ENCODE peak calls at places on chromosomes 6 and 20, in seven cellular contexts. C is H1, Y is HCT116, L is HepG2, S is SK-N-SH, N is K562, F is GM12878. J is an unnamed sample.

GRCh38 chr20:37670426-37670825 is 23.4 kb upstream of the CTNNBL1 start:
- DNase-seq in C (no peak), Y (no peak), L (no peak), S (peak), N (no peak), F (no peak), J (no peak)

GRCh38 chr6:31042801-31043200 is 32.5 kb downstream of the MUC22 start:
- DNase-seq in C (peak), Y (peak), L (peak), S (peak), N (peak), F (no peak), J (peak)

GRCh38 chr6:105135907-105136432 is 43.8 kb downstream of the POPDC3 start:
- DNase-seq in C (no peak), Y (no peak), L (no peak), S (no peak), N (no peak), F (no peak), J (no peak)

GRCh38 chr6:79010422-79010821 is 67.6 kb downstream of the PHIP start:
- DNase-seq in C (no peak), Y (no peak), L (no peak), S (no peak), N (no peak), F (no peak), J (no peak)

GRCh38 chr6:111204305-111204704 is 117.0 kb downstream of the SLC16A10 start:
- DNase-seq in C (no peak), Y (no peak), L (no peak), S (no peak), N (no peak), F (no peak), J (no peak)

GRCh38 chr20:62776035-62776691 is 20.1 kb upstream of the MRGBP start:
- DNase-seq in C (no peak), Y (no peak), L (no peak), S (no peak), N (no peak), F (no peak), J (no peak)

GRCh38 chr6:119024111-119024510 is 54.4 kb downstream of the FAM184A start:
- DNase-seq in C (no peak), Y (no peak), L (no peak), S (no peak), N (no peak), F (no peak), J (no peak)

GRCh38 chr20:48273843-48274242 is 488.6 kb upstream of the SULF2 start:
- DNase-seq in C (no peak), Y (no peak), L (no peak), S (no peak), N (no peak), F (no peak), J (no peak)

GRCh38 chr20:62321978-62322377 is 19.2 kb downstream of the ADRM1 start:
- DNase-seq in C (no peak), Y (no peak), L (no peak), S (no peak), N (no peak), F (no peak), J (no peak)

GRCh38 chr6:139853302-139853992 is 479.0 kb upstream of the CITED2 start:
- DNase-seq in C (no peak), Y (no peak), L (peak), S (no peak), N (no peak), F (no peak), J (no peak)

GRCh38 chr20:60135276-60135675 is 177.1 kb downstream of the CDH26 start:
- DNase-seq in C (no peak), Y (no peak), L (no peak), S (no peak), N (no peak), F (no peak), J (no peak)

GRCh38 chr6:43627008-43627825 is 1.8 kb downstream of the GTPBP2 start:
- DNase-seq in C (no peak), Y (peak), L (peak), S (peak), N (peak), F (peak), J (no peak)

GRCh38 chr6:107153061-107153460 is 37.7 kb upstream of the BEND3 start:
- DNase-seq in C (no peak), Y (no peak), L (no peak), S (no peak), N (no peak), F (no peak), J (no peak)

GRCh38 chr6:13046084-13046483 is 282.3 kb downstream of the TBC1D7 start:
- DNase-seq in C (no peak), Y (no peak), L (no peak), S (no peak), N (peak), F (no peak), J (no peak)

GRCh38 chr6:132365319-132365907 is 35.9 kb downstream of the MOXD1 start:
- DNase-seq in C (no peak), Y (no peak), L (no peak), S (no peak), N (no peak), F (peak), J (no peak)

GRCh38 chr6:165497472-165497871 is 165.6 kb downstream of the PDE10A start:
- DNase-seq in C (no peak), Y (no peak), L (no peak), S (no peak), N (no peak), F (no peak), J (no peak)
- TF ChIP-seq JUND in C (no peak), Y (no peak), L (no peak), S (no peak), N (no peak), F (no peak), J (no peak)

GRCh38 chr20:24832518-24832917 is 116.6 kb upstream of the CST7 start:
- DNase-seq in C (no peak), Y (no peak), L (no peak), S (no peak), N (no peak), F (no peak), J (no peak)
- TF ChIP-seq JUND in C (no peak), Y (no peak), L (no peak), S (no peak), N (no peak), F (no peak), J (no peak)

GRCh38 chr20:5773589-5773988 is 23.4 kb downstream of the SHLD1 start:
- DNase-seq in C (no peak), Y (no peak), L (no peak), S (no peak), N (no peak), F (no peak), J (no peak)

GRCh38 chr20:5772704-5773103 is 22.5 kb downstream of the SHLD1 start:
- DNase-seq in C (no peak), Y (no peak), L (no peak), S (no peak), N (no peak), F (no peak), J (no peak)

GRCh38 chr20:5767493-5768098 is 17.4 kb downstream of the SHLD1 start:
- DNase-seq in C (no peak), Y (no peak), L (no peak), S (no peak), N (no peak), F (no peak), J (no peak)

GRCh38 chr20:5770987-5771318 is 20.8 kb downstream of the SHLD1 start:
- DNase-seq in C (no peak), Y (no peak), L (no peak), S (no peak), N (no peak), F (peak), J (no peak)

DNA sequence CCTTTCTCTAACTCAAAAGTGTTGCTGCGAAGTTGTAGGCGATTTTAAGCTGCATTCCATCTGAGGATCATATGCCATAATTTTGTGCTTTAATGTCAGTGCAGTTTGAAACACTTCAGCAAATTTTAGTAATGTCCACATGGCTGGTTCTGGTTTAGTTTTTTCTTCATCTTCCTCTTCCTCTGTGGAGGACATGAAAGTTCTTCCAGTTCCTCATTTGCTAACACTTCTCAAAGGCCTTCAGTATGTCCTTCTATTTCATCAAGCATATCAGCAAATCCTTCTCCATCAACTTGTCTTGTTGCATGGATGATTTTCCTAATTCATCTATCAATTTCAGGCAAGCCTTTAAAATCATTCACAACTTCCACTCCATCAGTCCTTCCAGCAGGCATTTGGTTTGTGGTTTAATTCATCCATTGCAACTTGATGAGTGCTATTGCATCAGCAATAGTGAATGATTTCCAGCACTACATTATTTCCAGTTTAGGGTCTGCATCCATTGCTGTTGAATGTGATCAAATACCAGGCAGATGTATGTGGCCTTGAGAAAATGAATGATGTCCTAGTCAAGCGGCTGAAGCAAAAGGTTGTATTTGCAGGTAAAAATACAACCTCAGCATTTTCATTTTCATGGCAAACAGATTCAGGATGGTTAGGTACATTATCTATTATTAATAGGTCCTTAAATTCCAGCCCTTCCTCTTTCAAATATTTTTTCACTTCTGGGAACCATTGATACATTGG is 20.2 kb downstream of the SHLD1 start:
- DNase-seq in C (no peak), Y (no peak), L (no peak), S (no peak), N (no peak), F (no peak), J (no peak)
- TF ChIP-seq JUND in C (no peak), Y (no peak), L (no peak), S (no peak), N (no peak), F (no peak), J (no peak)

GRCh38 chr20:15288076-15288475 is 950.7 kb upstream of the FLRT3 start:
- DNase-seq in C (no peak), Y (no peak), L (no peak), S (no peak), N (no peak), F (no peak), J (no peak)

GRCh38 chr20:15287331-15287730 is 949.9 kb upstream of the FLRT3 start:
- DNase-seq in C (no peak), Y (no peak), L (no peak), S (no peak), N (no peak), F (no peak), J (no peak)

DNA sequence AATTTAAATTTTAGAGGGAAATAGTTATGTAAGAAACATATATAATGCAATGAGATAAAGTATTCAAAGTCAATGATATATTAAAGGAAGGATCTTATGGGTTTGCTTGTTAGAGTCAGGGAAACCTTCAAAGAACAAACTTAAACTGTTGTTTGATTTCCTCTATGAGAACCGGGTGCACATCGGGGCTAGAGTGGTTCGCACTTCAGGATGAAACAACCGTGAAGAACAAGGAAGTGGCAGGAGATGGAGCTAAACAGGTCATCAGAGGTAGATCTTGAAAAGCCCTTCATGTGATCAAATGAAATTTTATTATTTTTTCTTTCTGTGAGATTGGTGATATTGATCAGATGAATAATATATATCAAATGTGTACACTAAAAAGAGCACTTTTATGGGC is 951.9 kb upstream of the FLRT3 start:
- DNase-seq in C (no peak), Y (no peak), L (no peak), S (no peak), N (no peak), F (no peak), J (no peak)
- TF ChIP-seq JUND in C (no peak), Y (no peak), L (no peak), S (no peak), N (no peak), F (no peak), J (no peak)

GRCh38 chr20:1437222-1437904 is 29.3 kb downstream of the NSFL1C start:
- DNase-seq in C (no peak), Y (peak), L (peak), S (peak), N (peak), F (peak), J (peak)

GRCh38 chr20:1431158-1431557 is 35.5 kb downstream of the NSFL1C start:
- DNase-seq in C (no peak), Y (no peak), L (no peak), S (no peak), N (no peak), F (no peak), J (no peak)

GRCh38 chr20:1435337-1435699 is 31.3 kb downstream of the NSFL1C start:
- DNase-seq in C (no peak), Y (no peak), L (no peak), S (no peak), N (no peak), F (no peak), J (no peak)

GRCh38 chr20:1438361-1438760 is 28.3 kb downstream of the NSFL1C start:
- DNase-seq in C (no peak), Y (no peak), L (no peak), S (no peak), N (no peak), F (no peak), J (no peak)

DNA sequence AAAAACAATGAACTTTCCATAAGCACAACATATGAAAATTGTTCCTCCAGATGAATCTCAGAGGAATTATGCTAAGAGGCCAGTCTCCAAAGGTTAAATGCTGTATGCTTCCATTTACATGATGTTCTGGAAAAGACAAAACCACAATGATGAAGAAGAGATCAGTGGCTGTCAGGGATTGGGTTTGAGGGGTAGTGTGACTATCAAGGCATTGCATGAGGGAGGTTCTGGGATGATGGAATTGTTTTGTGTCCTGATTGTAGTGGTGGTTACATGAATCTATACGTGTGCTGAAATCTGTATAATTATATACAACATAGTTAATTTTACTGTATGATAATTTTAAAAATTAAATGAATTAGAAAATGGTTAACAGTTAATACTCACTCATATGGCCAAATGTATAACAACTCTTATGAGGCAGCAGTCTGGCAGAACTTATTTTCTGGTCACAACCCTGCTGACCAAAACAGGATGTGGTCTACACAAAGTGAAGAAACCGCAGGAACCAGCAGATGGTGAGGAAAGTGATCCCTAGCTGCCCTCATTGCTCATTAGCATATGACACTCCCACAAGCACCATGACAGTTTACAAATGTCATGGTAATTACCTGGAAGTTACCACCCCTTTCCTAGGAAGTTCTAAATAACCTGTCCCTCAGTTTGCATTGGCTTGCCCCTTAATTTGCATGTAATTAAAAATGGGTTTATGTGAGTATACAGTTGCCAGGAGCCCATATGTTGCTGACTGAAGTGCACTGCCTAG is 31.9 kb downstream of the NSFL1C start:
- DNase-seq in C (no peak), Y (no peak), L (no peak), S (no peak), N (peak), F (peak), J (no peak)
- TF ChIP-seq JUND in C (no peak), Y (no peak), L (no peak), S (no peak), N (peak), F (no peak), J (no peak)

GRCh38 chr6:135939216-135939610 is 87.7 kb downstream of the PDE7B start:
- DNase-seq in C (no peak), Y (no peak), L (no peak), S (no peak), N (no peak), F (no peak), J (no peak)

GRCh38 chr6:135936606-135937005 is 85.1 kb downstream of the PDE7B start:
- DNase-seq in C (no peak), Y (no peak), L (no peak), S (no peak), N (no peak), F (no peak), J (no peak)

GRCh38 chr6:135937126-135937525 is 85.6 kb downstream of the PDE7B start:
- DNase-seq in C (no peak), Y (no peak), L (no peak), S (no peak), N (no peak), F (no peak), J (no peak)

GRCh38 chr6:135938588-135939215 is 87.2 kb downstream of the PDE7B start:
- DNase-seq in C (no peak), Y (no peak), L (peak), S (peak), N (peak), F (no peak), J (peak)

DNA sequence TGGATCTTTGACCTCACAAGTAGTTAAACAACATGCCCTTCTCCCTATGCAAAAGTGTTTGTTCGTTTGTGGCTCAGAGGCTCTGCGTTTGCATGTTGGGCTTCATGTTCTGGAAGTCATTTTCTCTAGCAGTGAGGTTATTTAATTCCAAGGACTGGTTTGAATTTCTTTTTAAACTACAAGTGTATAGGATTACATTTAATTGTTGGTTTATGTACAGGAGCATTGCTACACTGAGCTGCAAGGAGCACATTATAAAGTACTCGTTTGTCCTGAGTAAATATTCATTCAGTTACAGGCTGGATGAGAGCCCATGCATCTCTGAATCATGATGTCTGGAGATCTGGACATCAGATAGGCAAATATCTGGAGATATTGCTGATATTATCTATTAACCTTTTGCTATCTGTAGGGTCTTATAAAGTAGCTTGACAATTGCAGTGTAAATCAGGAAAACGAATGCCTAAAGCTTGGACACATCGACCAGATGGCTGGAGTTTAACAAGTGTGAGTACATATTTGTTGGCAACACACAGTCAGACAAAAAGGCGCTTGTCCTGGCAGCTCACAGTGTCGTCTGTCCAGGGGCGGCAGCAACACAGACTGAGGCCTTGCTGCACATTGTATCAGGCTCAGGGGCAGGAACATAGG is 84.6 kb downstream of the PDE7B start:
- DNase-seq in C (no peak), Y (no peak), L (no peak), S (no peak), N (no peak), F (no peak), J (peak)
- TF ChIP-seq JUND in C (no peak), Y (no peak), L (no peak), S (peak), N (no peak), F (no peak), J (no peak)

GRCh38 chr20:24460712-24461111 is 8.7 kb upstream of the SYNDIG1 start:
- DNase-seq in C (no peak), Y (no peak), L (no peak), S (no peak), N (no peak), F (no peak), J (no peak)
- TF ChIP-seq JUND in C (no peak), Y (no peak), L (no peak), S (no peak), N (no peak), F (no peak), J (no peak)

DNA sequence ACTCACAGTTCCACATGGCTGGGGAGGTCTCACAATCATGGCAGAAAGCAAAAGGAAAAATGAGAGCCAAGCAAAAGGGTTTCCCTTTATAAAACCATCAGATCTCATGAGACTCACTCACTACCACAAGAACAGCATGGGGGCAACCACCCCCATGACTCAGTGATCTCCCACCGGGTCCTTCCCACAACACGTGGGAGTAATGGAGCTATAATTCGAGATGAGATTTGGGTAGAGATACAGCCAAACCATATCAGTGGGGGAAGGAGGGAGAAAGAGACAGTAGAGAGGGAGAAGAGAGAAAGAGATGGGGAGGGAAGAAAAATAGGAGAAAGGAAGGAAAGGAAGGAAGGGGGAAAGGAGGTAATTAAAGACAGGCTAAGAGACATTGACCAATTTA is 30.1 kb downstream of the GMDS start:
- DNase-seq in C (no peak), Y (no peak), L (no peak), S (no peak), N (no peak), F (no peak), J (no peak)
- TF ChIP-seq JUND in C (no peak), Y (no peak), L (no peak), S (no peak), N (no peak), F (no peak), J (no peak)